ENCODE peak calls at places on chromosomes 11 and 22, in eight cellular contexts. C, R, B, J, Z, K, X and Q are unnamed samples.

GRCh38 chr11:111598546-111598945 is 3.7 kb upstream of the SIK2 start:
- DNase-seq in K (no peak), J (no peak), R (no peak), C (no peak), B (no peak), Z (no peak), X (no peak), Q (peak; percentile 85)

GRCh38 chr11:131186629-131187075 is 183.8 kb upstream of the NTM start:
- DNase-seq in K (peak; percentile 21), X (no peak), Z (no peak), C (peak; percentile 71), J (no peak), B (no peak), R (no peak), Q (no peak)

GRCh38 chr11:27296406-27296994 is 66.5 kb downstream of the CCDC34 start:
- DNase-seq in J (no peak), X (no peak), C (peak; percentile 49), K (no peak), Z (peak; percentile 75), B (no peak), R (no peak), Q (peak; percentile 75)

GRCh38 chr11:2531277-2531986 is 86.6 kb downstream of the KCNQ1 start:
- DNase-seq in J (peak; percentile 74), R (peak; percentile 81), C (peak; percentile 85), X (peak; percentile 95), Z (peak; percentile 41), B (peak; percentile 82), K (peak; percentile 94), Q (peak; percentile 36)

GRCh38 chr11:114683007-114683406 is 4.7 kb downstream of the NXPE2 start:
- DNase-seq in B (no peak), K (no peak), R (no peak), X (no peak), Z (peak; percentile 4), J (no peak), C (no peak), Q (peak; percentile 1)

GRCh38 chr11:84564180-84564866 is 1062.8 kb downstream of the DLG2 start:
- DNase-seq in J (no peak), C (peak; percentile 26), Z (peak; percentile 56), R (no peak), X (peak; percentile 51), K (peak; percentile 51), B (no peak), Q (peak; percentile 62)

GRCh38 chr11:124644426-124645280 is 22.0 kb downstream of the TBRG1 start:
- DNase-seq in R (peak; percentile 75), C (peak; percentile 35), J (peak; percentile 35), K (peak; percentile 59), Z (peak; percentile 90), B (peak; percentile 45), X (peak; percentile 55), Q (peak; percentile 74)

GRCh38 chr11:78429209-78429608 is 11.6 kb upstream of the GAB2 start:
- DNase-seq in J (no peak), R (no peak), Z (no peak), C (no peak), K (no peak), X (no peak), B (no peak), Q (no peak)

GRCh38 chr11:7606496-7606895 is 66.8 kb downstream of the CYB5R2 start:
- DNase-seq in B (no peak), X (no peak), Z (no peak), R (no peak), K (no peak), J (no peak), C (no peak), Q (no peak)

GRCh38 chr11:123255909-123256308 is 60.9 kb upstream of the CLMP start:
- DNase-seq in K (peak; percentile 58), J (no peak), R (no peak), B (no peak), C (no peak), X (no peak), Z (no peak), Q (no peak)

GRCh38 chr11:13114566-13115465 is 105.7 kb downstream of the RASSF10 start:
- DNase-seq in B (no peak), Z (no peak), C (no peak), R (no peak), K (peak; percentile 44), X (no peak), J (no peak), Q (no peak)

DNA sequence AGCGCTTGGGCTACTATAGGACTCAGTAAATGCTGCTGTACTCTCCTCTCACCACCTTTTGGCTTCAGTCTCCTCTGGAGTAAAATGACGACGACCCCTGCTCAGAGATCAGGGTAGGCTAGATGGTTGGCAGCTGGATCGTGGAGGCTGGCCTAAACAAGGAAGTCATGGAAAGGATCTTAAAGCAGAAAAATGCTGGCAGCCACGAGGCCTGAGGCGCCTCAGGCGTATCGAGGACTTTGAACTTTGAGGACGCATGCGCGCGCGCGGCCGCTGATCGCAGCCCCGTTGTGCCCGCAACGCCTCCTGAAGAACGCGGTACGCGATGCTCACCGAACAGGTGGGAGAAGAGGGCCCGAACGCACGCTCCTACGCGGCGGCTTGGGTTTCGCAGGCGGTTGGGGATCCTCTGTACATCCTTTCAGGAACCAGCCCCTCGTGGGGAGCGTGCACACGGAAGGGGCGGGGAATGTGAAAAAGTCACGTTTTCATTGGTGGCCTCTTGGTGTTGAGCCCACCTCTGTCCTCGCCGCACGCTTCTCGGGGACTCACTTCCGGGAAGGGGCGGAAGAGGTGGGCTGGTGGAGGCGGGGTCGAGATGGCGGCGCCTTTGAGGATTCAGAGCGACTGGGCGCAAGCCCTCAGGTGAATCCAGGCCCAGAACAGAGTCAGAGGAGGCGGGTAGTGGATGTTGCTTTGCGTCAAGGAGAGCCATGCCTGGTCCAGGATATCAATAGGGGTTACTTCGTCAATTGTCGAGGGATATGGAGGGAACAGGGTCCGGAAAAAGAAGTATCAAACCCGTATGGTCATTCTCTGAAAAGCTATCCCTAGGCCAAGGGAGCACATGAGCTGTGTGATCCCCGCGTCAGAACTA is at the start of the genes COA4 and PAAF1:
- DNase-seq in K (peak; percentile 89), J (peak; percentile 95), X (peak; percentile 90), B (peak; percentile 96), R (peak; percentile 95), Z (peak; percentile 96), C (peak; percentile 95), Q (peak; percentile 93)
- TF ChIP-seq CTCF in K (no peak), J (no peak), X (no peak), B (peak; percentile 14), R (no peak), Z (no peak), C (no peak), Q (no peak)

GRCh38 chr11:66676931-66677598 is 622 bp downstream of the RBM4B start:
- DNase-seq in B (no peak), K (no peak), C (no peak), R (no peak), J (no peak), Z (no peak), X (no peak), Q (peak; percentile 6)

GRCh38 chr11:66680966-66681645 is 3.4 kb upstream of the RBM4B start:
- DNase-seq in Z (no peak), K (no peak), C (no peak), B (no peak), X (no peak), R (no peak), J (no peak), Q (no peak)

GRCh38 chr11:66676279-66676919 is 1.3 kb downstream of the RBM4B start:
- DNase-seq in R (no peak), C (no peak), B (no peak), K (no peak), X (no peak), J (no peak), Z (no peak), Q (no peak)

GRCh38 chr11:66674964-66675602 is 2.6 kb downstream of the RBM4B start:
- DNase-seq in B (no peak), Z (no peak), X (no peak), R (no peak), J (no peak), K (no peak), C (no peak), Q (no peak)

GRCh38 chr11:66677599-66678375 is at the start of gene RBM4B:
- DNase-seq in C (peak; percentile 97), R (peak; percentile 98), X (peak; percentile 99), K (peak; percentile 99), J (peak; percentile 97), Z (peak; percentile 95), B (peak; percentile 96), Q (peak; percentile 89)
- TF ChIP-seq CTCF in C (no peak), R (no peak), X (no peak), K (no peak), J (no peak), Z (no peak), B (no peak), Q (no peak)

GRCh38 chr11:68387840-68388239 is 72.7 kb upstream of the PPP6R3 start:
- DNase-seq in J (no peak), X (peak; percentile 59), Z (no peak), B (no peak), R (no peak), K (no peak), C (no peak), Q (no peak)

GRCh38 chr11:68385128-68385527 is 72.7 kb downstream of the LRP5 start:
- DNase-seq in X (no peak), R (no peak), Z (no peak), K (no peak), J (no peak), C (no peak), B (no peak), Q (no peak)

GRCh38 chr11:68390315-68390714 is 70.2 kb upstream of the PPP6R3 start:
- DNase-seq in C (no peak), X (no peak), Z (no peak), J (no peak), R (no peak), K (no peak), B (no peak), Q (no peak)

GRCh38 chr11:68386331-68386978 is 74.1 kb downstream of the LRP5 start:
- DNase-seq in B (no peak), X (no peak), C (no peak), K (no peak), J (no peak), R (no peak), Z (no peak), Q (no peak)

DNA sequence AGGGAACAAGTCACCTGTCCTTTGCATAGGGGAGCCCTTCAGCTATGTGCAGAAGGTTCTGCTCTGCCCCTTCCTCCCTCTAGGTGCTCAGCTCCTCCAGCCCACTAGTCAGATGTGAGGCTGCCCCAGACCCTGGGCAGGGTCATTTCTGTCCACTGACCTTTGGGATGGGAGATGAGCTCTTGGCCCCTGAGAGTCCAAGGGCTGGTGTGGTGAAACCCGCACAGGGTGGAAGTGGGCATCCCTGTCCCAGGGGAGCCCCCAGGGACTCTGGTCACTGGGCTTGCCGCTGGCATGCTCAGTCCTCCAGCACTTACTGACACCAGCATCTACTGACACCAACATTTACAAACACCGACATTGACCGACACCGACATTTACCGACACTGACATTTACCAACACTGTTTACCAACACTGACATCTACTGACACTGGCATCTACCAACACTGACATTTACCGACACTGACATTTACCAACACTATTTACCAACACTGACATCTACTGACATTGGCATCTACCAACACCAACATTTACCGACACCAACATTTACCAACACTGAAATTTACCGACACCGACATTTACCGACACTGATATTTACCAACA is 71.9 kb upstream of the PPP6R3 start:
- DNase-seq in R (no peak), X (no peak), K (no peak), B (no peak), J (no peak), Z (no peak), C (no peak), Q (no peak)
- TF ChIP-seq CTCF in R (no peak), X (no peak), K (no peak), B (no peak), J (no peak), Z (no peak), C (no peak), Q (no peak)

DNA sequence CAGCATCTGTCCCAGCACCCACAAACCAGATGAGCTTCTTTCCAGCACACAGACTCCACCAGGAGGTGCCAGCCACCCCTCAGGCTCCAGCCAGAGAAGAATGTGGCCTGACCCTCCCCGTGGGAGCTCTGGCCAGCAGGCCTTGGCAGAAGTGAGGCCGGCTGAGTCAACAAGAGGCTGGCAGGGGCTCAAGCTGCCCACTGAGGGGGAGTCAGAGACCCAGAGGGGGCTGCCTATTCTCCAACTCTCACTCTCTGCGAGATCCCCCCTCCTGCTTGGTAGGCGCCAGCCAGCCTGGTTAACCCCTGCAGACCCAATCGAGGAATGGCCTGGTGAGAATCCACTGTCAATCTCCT is 10.6 kb upstream of the CDC42EP1 start:
- DNase-seq in Z (peak; percentile 69), J (no peak), K (no peak), R (no peak), X (no peak), C (no peak), B (peak; percentile 84), Q (peak; percentile 48)
- TF ChIP-seq CTCF in Z (peak; percentile 52), J (peak; percentile 39), K (no peak), R (peak; percentile 31), X (no peak), C (no peak), B (peak; percentile 48), Q (peak; percentile 31)